ENCODE peak calls at places on chromosomes 6 and 20, in five cellular contexts. R, W, Z, D and A are unnamed samples.

GRCh38 chr20:41138217-41138526 is 829 bp downstream of the PLCG1 start:
- DNase-seq in R (no peak), D (no peak), W (no peak), Z (no peak), A (no peak)

GRCh38 chr6:129164032-129164431 is 281.1 kb downstream of the LAMA2 start:
- DNase-seq in Z (no peak), D (no peak), R (no peak), W (no peak), A (no peak)

GRCh38 chr6:166911248-166911677 is 45.1 kb downstream of the RNASET2 start:
- DNase-seq in R (no peak), Z (no peak), D (no peak), W (no peak), A (no peak)

GRCh38 chr20:61684583-61685235 is 381.0 kb downstream of the TAF4 start:
- DNase-seq in R (no peak), Z (no peak), D (no peak), W (no peak), A (no peak)

GRCh38 chr6:140541288-140541687 is 1166.8 kb upstream of the CITED2 start:
- DNase-seq in W (no peak), D (no peak), Z (no peak), R (no peak), A (no peak)

GRCh38 chr6:52233975-52234823 is 10.1 kb downstream of the IL17F start:
- DNase-seq in W (no peak), D (no peak), R (peak; percentile 15), Z (no peak), A (peak; percentile 20)

GRCh38 chr6:30568245-30568644 is 3.0 kb upstream of the ABCF1 start:
- DNase-seq in Z (no peak), R (no peak), D (no peak), W (no peak), A (no peak)

GRCh38 chr6:39320370-39320984 is 2.0 kb downstream of the KCNK16 start:
- DNase-seq in R (no peak), W (no peak), Z (no peak), D (no peak), A (no peak)

GRCh38 chr6:106390088-106390487 is 29.6 kb downstream of the CRYBG1 start:
- DNase-seq in W (no peak), D (no peak), R (no peak), Z (no peak), A (no peak)

GRCh38 chr6:19322691-19323470 is 514.3 kb upstream of the ID4 start:
- DNase-seq in W (no peak), Z (no peak), R (no peak), D (no peak), A (no peak)

GRCh38 chr6:121442591-121442990 is 7.1 kb downstream of the GJA1 start:
- DNase-seq in D (no peak), Z (no peak), R (no peak), W (no peak), A (no peak)

GRCh38 chr6:22019877-22020276 is 277.0 kb downstream of the PRL start:
- DNase-seq in Z (no peak), W (no peak), D (no peak), R (no peak), A (no peak)

GRCh38 chr6:169961772-169962561 is 210.5 kb downstream of the ERMARD start:
- DNase-seq in D (peak; percentile 72), Z (no peak), R (no peak), W (peak; percentile 59), A (no peak)

GRCh38 chr6:168394606-168395005 is 46.4 kb upstream of the SMOC2 start:
- DNase-seq in W (no peak), Z (no peak), D (no peak), R (no peak), A (no peak)
- H3K27ac ChIP-seq in W (no peak overlapping the region), Z (no peak overlapping the region), D (no peak overlapping the region), R (no peak overlapping the region), A (no peak overlapping the region)

GRCh38 chr20:44596010-44596409 is 13.6 kb downstream of the PKIG start:
- DNase-seq in R (peak; percentile 70), Z (no peak), D (no peak), W (no peak), A (no peak)

GRCh38 chr20:44592366-44592765 is 10.0 kb downstream of the PKIG start:
- DNase-seq in Z (no peak), W (no peak), R (no peak), D (no peak), A (no peak)

GRCh38 chr20:44590980-44591778 is 8.8 kb downstream of the PKIG start:
- DNase-seq in Z (no peak), W (no peak), R (no peak), D (no peak), A (no peak)

GRCh38 chr20:44594730-44595129 is 12.4 kb downstream of the PKIG start:
- DNase-seq in Z (no peak), D (no peak), R (no peak), W (no peak), A (no peak)

DNA sequence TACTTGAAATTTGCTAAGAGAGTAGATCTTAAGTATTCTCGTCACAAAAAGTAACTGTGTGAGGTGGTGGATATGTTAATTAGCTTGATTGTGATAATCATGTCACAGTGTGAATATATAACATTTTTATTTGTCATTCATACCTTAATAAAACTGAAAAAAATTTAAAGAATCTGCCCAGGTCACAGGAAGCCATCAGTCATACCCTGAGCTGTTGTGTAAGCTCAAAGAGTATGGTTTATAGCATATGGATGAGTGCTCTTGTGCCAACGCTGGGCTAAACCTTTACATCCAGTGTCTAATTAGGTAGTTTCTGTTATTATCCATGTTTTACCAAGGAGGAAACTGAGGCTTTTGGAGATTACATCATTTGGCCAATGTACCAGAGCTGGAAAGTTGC is 11.3 kb downstream of the PKIG start:
- DNase-seq in Z (no peak), D (no peak), W (no peak), R (no peak), A (no peak)
- H3K27ac ChIP-seq in Z (no peak overlapping the region), D (no peak overlapping the region), W (no peak overlapping the region), R (peak overlapping the region; percentile 10), A (no peak overlapping the region)

GRCh38 chr6:47164877-47165276 is 122.7 kb upstream of the ADGRF1 start:
- DNase-seq in D (no peak), R (no peak), W (no peak), Z (no peak), A (no peak)

GRCh38 chr6:47169785-47170685 is 127.9 kb upstream of the ADGRF1 start:
- DNase-seq in W (no peak), D (no peak), R (no peak), Z (no peak), A (peak; percentile 92)

GRCh38 chr6:47165918-47166317 is 123.8 kb upstream of the ADGRF1 start:
- DNase-seq in R (no peak), Z (no peak), W (no peak), D (no peak), A (no peak)

GRCh38 chr6:47163536-47163935 is 121.4 kb upstream of the ADGRF1 start:
- DNase-seq in D (no peak), Z (no peak), R (no peak), W (no peak), A (no peak)

GRCh38 chr6:47168176-47168575 is 126.0 kb upstream of the ADGRF1 start:
- DNase-seq in R (peak; percentile 77), Z (no peak), D (no peak), W (no peak), A (peak; percentile 100)
- H3K27ac ChIP-seq in R (peak overlapping the region; percentile 34), Z (no peak overlapping the region), D (no peak overlapping the region), W (no peak overlapping the region), A (peak overlapping the region; percentile 88)

GRCh38 chr20:38153011-38153329 is 12.1 kb downstream of the TGM2 start:
- DNase-seq in D (no peak), R (no peak), W (no peak), Z (no peak), A (no peak)
- H3K27ac ChIP-seq in D (no peak overlapping the region), R (no peak overlapping the region), W (peak overlapping the region; percentile 92), Z (peak overlapping the region; percentile 88), A (peak overlapping the region; percentile 28)

GRCh38 chr20:49925901-49926454 is 10.2 kb upstream of the RNF114 start:
- DNase-seq in D (no peak), R (no peak), W (no peak), Z (no peak), A (no peak)

GRCh38 chr20:49924247-49924646 is 8.9 kb upstream of the SPATA2 start:
- DNase-seq in D (no peak), R (no peak), Z (no peak), W (no peak), A (no peak)

GRCh38 chr20:49929142-49929494 is 7.1 kb upstream of the RNF114 start:
- DNase-seq in Z (no peak), D (no peak), W (no peak), R (no peak), A (no peak)

DNA sequence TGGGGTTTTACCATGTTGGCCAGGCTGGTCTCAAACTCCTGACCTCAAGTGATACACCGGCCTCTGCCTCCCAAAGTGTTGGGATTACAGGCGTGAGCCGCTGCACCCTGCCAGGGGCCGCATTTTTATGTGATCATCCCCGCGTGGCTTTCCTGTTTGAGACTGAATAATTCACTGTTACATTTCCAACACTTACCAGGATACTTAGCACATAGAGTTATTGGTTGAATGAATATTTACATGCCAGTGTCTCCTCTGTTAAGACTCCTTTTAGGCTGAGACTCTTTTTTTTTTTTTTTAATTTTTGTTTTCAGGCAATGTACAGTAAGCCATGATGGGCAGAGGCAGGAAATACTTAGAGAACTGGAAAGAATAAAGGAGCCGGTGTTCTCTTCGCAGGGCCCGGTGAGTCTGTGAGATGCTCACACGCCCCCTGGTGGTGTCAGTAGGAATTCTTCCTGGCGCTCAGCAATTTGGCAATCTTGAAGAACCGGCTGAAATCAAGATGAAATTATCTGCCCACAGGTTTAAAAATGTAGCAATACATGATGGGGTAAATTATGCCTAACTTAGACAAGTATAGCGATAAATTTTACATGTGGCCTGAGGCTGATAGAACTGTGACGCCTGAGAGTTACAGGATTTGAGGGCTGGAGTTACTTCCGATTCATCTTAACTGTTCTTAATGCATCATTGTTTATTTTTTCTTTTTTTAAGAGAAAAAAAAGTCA is 7.6 kb upstream of the RNF114 start:
- DNase-seq in W (peak; percentile 75), R (peak; percentile 62), Z (no peak), D (peak; percentile 82), A (no peak)
- H3K27ac ChIP-seq in W (no peak overlapping the region), R (no peak overlapping the region), Z (no peak overlapping the region), D (no peak overlapping the region), A (peak overlapping the region; percentile 21)

GRCh38 chr6:75207211-75207984 is 1.5 kb upstream of the COL12A1 start:
- DNase-seq in Z (no peak), D (peak; percentile 52), R (no peak), W (no peak), A (no peak)
- H3K27ac ChIP-seq in Z (no peak overlapping the region), D (no peak overlapping the region), R (no peak overlapping the region), W (no peak overlapping the region), A (no peak overlapping the region)

DNA sequence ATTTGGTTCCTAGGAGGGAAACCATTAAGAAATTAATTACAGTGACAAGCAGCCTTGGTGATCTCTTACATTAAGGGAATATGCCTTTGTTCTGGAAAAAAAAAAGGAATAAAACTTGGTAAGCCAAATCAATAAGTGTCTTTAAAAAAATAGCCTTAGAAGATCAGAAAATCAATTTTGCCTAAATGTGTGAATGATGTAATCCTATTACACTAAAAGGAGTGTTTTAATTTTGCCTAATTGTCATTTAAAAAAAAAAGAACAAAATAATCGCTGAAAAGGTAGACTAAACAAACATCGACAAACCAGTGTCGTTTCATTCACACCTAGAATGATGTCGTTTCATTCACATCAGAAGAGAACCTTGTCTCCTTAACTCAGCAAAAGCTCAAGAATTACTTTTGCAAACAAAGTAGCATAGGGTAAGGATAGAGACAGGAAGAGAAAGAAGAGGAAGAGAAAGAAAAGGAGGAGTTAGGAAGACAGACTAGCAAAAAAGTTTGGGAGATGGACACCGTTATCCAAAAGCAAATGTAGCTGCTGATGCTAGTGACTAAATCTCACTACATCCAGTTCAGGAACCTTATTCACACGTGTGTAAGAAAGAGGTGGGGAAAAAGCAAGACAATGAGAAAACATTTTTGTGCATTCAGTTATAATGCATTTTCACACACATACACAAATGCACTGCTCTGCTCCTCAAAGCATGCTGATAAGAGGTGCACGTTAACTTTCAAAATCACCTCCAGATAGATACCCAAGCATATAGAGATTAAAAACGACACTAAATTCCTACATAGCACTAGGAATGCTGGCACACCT is 60.6 kb downstream of the HIVEP2 start:
- DNase-seq in Z (no peak), W (no peak), D (no peak), R (no peak), A (no peak)
- H3K27ac ChIP-seq in Z (no peak overlapping the region), W (no peak overlapping the region), D (no peak overlapping the region), R (peak overlapping the region; percentile 80), A (peak overlapping the region; percentile 67)